ENCODE peak calls at places on chromosomes 6 and 20, in four cellular contexts. W is fibroblast of lung, L is A549, H is pancreas. V is an unnamed sample.

GRCh38 chr20:41650221-41650948 is 32.2 kb upstream of the CHD6 start:
- DNase-seq in W (no peak), L (no peak), H (peak; percentile 25), V (no peak)

GRCh38 chr6:291148-291696 is 1.1 kb upstream of the DUSP22 start:
- DNase-seq in W (no peak), L (peak; percentile 32), H (peak; percentile 58), V (no peak)

GRCh38 chr6:44740566-44741120 is 353.1 kb downstream of the CDC5L start:
- DNase-seq in W (no peak), L (no peak), H (no peak), V (no peak)

GRCh38 chr6:19153270-19153980 is 683.7 kb upstream of the ID4 start:
- DNase-seq in W (peak; percentile 23), L (no peak), H (no peak), V (no peak)

GRCh38 chr6:114170372-114170771 is 172.5 kb downstream of the HS3ST5 start:
- DNase-seq in W (no peak), L (no peak), H (no peak), V (no peak)

GRCh38 chr20:38727602-38728236 is 3.4 kb downstream of the SLC32A1 start:
- DNase-seq in W (no peak), L (no peak), H (no peak), V (no peak)

GRCh38 chr6:158767714-158768113 is 51.5 kb downstream of the EZR start:
- DNase-seq in W (no peak), L (no peak), H (no peak), V (peak; percentile 25)

GRCh38 chr6:134117409-134117808 is 65.0 kb upstream of the SLC2A12 start:
- DNase-seq in W (no peak), L (no peak), H (no peak), V (no peak)

GRCh38 chr6:73460044-73460443 is 1.5 kb upstream of the MTO1 start:
- DNase-seq in W (no peak), L (no peak), H (no peak), V (no peak)

GRCh38 chr6:7249391-7249790 is 63.6 kb downstream of the SSR1 start:
- DNase-seq in W (no peak), L (no peak), H (no peak), V (no peak)

GRCh38 chr6:36120539-36120938 is 9.8 kb upstream of the MAPK13 start:
- DNase-seq in W (no peak), L (no peak), H (no peak), V (no peak)

GRCh38 chr6:3879194-3879952 is 30.2 kb downstream of the FAM50B start:
- DNase-seq in W (no peak), L (no peak), H (no peak), V (no peak)

GRCh38 chr20:14210146-14210545 is 127.3 kb downstream of the FLRT3 start:
- DNase-seq in W (no peak), L (no peak), H (no peak), V (no peak)

GRCh38 chr6:55250400-55250799 is 76.1 kb downstream of the HCRTR2 start:
- DNase-seq in W (no peak), L (no peak), H (no peak), V (no peak)

GRCh38 chr6:37987008-37987407 is 167.5 kb downstream of the ZFAND3 start:
- DNase-seq in W (peak; percentile 39), L (no peak), H (no peak), V (no peak)

GRCh38 chr6:169454204-169454871 is 200.7 kb upstream of the THBS2 start:
- DNase-seq in W (peak; percentile 88), L (no peak), H (no peak), V (no peak)

GRCh38 chr6:16901777-16902176 is 140.5 kb upstream of the ATXN1 start:
- DNase-seq in W (peak; percentile 90), L (no peak), H (peak; percentile 30), V (peak; percentile 85)

GRCh38 chr20:3494218-3494617 is 23.4 kb downstream of the ATRN start:
- DNase-seq in W (no peak), L (no peak), H (no peak), V (no peak)
- H3K27ac ChIP-seq in W (no peak overlapping the region), L (no peak overlapping the region), H (no peak overlapping the region), V (no peak overlapping the region)

GRCh38 chr6:125099211-125100017 is 54.2 kb upstream of the TPD52L1 start:
- DNase-seq in W (peak; percentile 59), L (peak; percentile 85), H (peak; percentile 48), V (peak; percentile 82)

GRCh38 chr6:125101656-125102055 is 51.9 kb upstream of the TPD52L1 start:
- DNase-seq in W (no peak), L (no peak), H (no peak), V (no peak)

GRCh38 chr6:125098253-125098652 is 55.3 kb upstream of the TPD52L1 start:
- DNase-seq in W (no peak), L (no peak), H (no peak), V (no peak)

GRCh38 chr6:125101128-125101527 is 52.4 kb upstream of the TPD52L1 start:
- DNase-seq in W (no peak), L (no peak), H (no peak), V (no peak)

DNA sequence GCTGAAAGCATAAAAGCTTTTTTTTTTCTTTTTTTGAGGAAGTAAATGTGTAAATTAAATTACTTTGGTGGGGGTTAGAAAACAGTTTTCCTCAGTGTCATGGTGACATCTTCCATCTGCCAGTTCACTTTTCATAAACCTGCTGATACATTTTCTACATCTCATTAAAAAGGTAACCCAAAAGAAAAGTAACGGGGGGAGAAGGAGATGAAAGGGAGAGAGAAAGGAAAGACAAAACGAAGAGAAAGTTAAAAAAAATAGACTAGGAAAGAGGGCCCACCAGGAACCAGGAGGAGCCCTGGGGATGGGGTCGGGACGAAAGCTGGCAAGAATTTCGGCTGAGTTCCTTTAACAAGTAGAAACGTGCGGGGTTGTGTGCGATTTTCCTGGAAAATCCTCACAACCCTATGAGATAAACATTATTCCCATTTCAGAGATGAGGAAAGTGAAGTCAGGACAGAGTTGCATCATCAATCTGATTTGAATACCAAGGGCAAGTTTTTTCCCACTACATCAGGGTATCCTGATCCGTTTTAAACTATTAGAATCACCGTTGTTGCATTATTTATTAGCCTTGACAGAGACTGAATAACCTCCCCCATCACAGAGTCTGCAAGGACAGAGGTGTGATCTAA is 53.4 kb upstream of the TPD52L1 start:
- DNase-seq in W (no peak), L (no peak), H (no peak), V (no peak)
- H3K4me3 ChIP-seq in W (peak overlapping the region; percentile 58), L (peak overlapping the region; percentile 49), H (peak overlapping the region; percentile 43), V (peak overlapping the region; percentile 54)

DNA sequence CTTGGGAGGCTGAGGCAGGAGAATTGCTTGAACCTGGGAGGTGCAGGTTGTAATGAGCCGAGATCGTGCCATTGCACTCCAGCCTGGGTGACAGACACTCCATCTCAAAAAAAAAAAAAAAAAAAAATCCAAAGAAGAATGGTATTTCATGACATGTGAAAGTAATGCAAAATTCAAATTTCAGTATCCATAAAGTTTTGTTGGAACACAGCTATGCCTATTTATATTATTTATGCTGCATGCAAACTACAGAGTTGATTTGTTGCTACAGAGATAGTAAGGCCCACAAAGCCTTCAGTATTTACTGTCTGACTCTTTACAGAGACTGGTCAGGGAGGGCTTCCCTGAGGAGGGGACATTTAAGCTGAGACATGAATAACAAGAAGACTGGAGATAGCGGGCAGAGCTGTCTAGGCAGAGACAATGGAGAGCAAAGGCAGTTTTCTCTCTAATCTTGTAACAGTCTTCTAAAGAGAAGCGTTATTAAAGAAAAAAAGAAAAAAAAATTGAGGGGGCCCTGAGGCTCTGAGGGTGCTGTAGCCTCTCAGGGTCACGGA is 2.7 kb upstream of the SLC9A8 start:
- DNase-seq in W (no peak), L (no peak), H (no peak), V (no peak)
- H3K27ac ChIP-seq in W (no peak overlapping the region), L (no peak overlapping the region), H (no peak overlapping the region), V (no peak overlapping the region)

DNA sequence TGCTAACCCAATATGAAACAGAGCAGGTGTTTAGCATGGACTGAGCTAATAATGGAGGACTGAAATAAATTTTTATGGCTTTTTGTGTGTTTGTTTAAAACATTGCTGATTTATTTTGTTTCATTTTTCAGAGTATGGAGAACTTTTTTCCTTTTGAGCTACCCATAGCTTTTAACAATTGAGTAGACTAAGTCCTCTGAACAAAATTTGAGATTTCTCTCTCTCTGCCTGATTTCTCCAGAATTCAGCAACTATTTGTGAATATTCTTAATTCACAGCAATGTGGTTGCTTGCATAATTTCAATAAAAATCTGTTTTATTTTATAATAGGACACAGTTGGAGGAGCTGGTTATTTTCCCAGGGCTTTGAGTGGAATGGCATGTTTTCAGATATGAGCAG is 103.7 kb downstream of the TPBG start:
- DNase-seq in W (no peak), L (no peak), H (no peak), V (no peak)
- H3K4me3 ChIP-seq in W (no peak overlapping the region), L (no peak overlapping the region), H (no peak overlapping the region), V (no peak overlapping the region)

DNA sequence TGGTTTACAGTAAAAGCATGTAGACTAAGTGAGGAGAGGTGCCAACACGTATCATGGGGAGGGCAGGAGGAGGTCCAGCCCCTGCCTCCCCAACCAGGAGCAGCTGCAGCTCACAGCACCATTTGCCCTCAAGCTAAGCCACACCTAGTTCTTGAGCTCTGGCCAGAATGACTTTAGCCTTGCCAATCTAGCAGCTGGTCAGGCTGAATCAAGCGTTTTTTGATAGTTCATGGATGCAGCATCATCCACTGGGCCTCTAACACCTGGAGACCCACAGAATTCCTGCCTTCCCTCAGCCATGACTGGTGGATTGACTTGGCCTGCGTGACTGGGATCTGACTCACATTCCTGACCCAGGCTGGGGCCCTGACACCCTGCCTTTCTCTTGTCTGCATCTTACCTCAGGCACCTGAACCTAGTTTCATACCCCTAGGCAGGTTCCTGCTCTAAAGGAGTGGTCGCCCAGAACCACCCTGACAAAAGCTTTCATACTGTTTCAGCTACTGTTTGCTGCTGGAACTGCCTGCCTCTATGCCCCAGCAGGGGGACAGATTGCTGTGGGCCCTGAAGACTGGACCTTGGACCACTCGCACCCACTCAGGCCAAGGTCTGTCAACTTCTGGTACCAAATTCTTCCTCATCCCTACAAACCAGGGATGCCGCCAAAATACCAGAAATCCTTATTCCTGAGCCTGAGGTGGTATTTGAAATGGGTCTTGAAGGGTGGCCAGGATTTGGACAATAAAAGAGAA is 122.3 kb downstream of the QRSL1 start:
- DNase-seq in W (no peak), L (peak; percentile 43), H (peak; percentile 89), V (no peak)
- H3K27ac ChIP-seq in W (no peak overlapping the region), L (peak overlapping the region; percentile 70), H (peak overlapping the region; percentile 35), V (no peak overlapping the region)